ENCODE peak calls at places on chromosomes 2 and 18, in nine cellular contexts. T is HEK293T, Y is astrocyte of the spinal cord, S is AG08396, G is non-pigmented ciliary epithelial cell, J is NCI-H187, E is Daoy, A is fibroblast of the conjunctiva, L is SK-MEL-5. W is an unnamed sample.
A peak's percentile ranks its signal among the peaks of the same experiment; 100 is the strongest.

GRCh38 chr2:129178356-129178755 is 801.1 kb upstream of the RAB6C start:
- DNase-seq in G (no peak), S (no peak), J (no peak), E (no peak), L (no peak), A (no peak), T (no peak), Y (no peak), W (no peak)

GRCh38 chr18:24016643-24017042 is 2.1 kb downstream of the TTC39C start:
- DNase-seq in L (peak; percentile 45), Y (peak; percentile 4), A (no peak), J (no peak), T (peak; percentile 56), G (no peak), E (no peak), S (no peak), W (no peak)

GRCh38 chr2:14256890-14257289 is 375.6 kb upstream of the LRATD1 start:
- DNase-seq in G (peak; percentile 15), Y (peak; percentile 69), L (no peak), J (no peak), S (no peak), T (no peak), E (no peak), A (no peak), W (no peak)

GRCh38 chr2:215696998-215697397 is 261.1 kb upstream of the FN1 start:
- DNase-seq in A (no peak), L (no peak), S (no peak), Y (no peak), J (no peak), T (no peak), G (no peak), E (no peak), W (no peak)

GRCh38 chr2:79831919-79832318 is 319.1 kb downstream of the CTNNA2 start:
- DNase-seq in A (no peak), E (no peak), T (no peak), G (no peak), L (no peak), S (no peak), J (no peak), Y (no peak), W (no peak)

GRCh38 chr2:64654063-64654811 is 524 bp upstream of the SERTAD2 start:
- DNase-seq in A (peak; percentile 56), G (no peak), Y (peak; percentile 86), J (peak; percentile 68), T (peak; percentile 70), L (peak; percentile 82), E (peak; percentile 90), S (peak; percentile 93), W (peak; percentile 63)

GRCh38 chr2:33378551-33379220 is 97.8 kb upstream of the RASGRP3 start:
- DNase-seq in J (no peak), S (no peak), L (peak; percentile 88), E (no peak), T (no peak), G (no peak), A (no peak), Y (peak; percentile 43), W (peak; percentile 64)

GRCh38 chr18:75203456-75204261 is 5.3 kb downstream of the PTGR3 start:
- DNase-seq in A (no peak), E (no peak), T (no peak), G (no peak), Y (peak; percentile 59), J (no peak), L (no peak), S (peak; percentile 36), W (no peak)

GRCh38 chr2:3679616-3680393 is 21.8 kb downstream of the ALLC start:
- DNase-seq in E (no peak), Y (no peak), T (no peak), S (no peak), J (no peak), A (no peak), L (no peak), G (no peak), W (no peak)

GRCh38 chr2:60555794-60556161 is 2.3 kb upstream of the BCL11A start:
- DNase-seq in G (no peak), J (no peak), L (no peak), T (no peak), Y (no peak), E (no peak), A (no peak), S (no peak), W (no peak)